ENCODE peak calls at places on chromosomes 13 and 19, in ten cellular contexts. One of them, this sample, is unnamed.

GRCh38 chr13:111165189-111165588 is 50.1 kb downstream of the ARHGEF7 start:
- DNase-seq in GF-D8: no peak
- DNase-seq in tibial nerve: no peak
- DNase-seq in stimulated activated naive CD4-positive, alpha-beta T cell treated with Interleukin-2 at 50 U/mL for 16 hours: no peak
- DNase-seq in NCI-H1694 treated with DMSO at 0.1 percent for 48 hours: no peak
- DNase-seq in activated B cell treated with CpG ODN at 0.5 μM for 24 hours: no peak
- DNase-seq in Kasumi-1: no peak
- DNase-seq in SW 1271: no peak
- DNase-seq in left kidney: no peak
- DNase-seq in stimulated activated CD4-positive, alpha-beta T cell treated with anti-CD3 and anti-CD28 coated beads, Interleukin-12 subunit alpha, Interleukin-12 subunit beta, amount 100 ng/mL, for 4 hours: no peak
- DNase-seq in this sample: no peak

GRCh38 chr19:33927789-33928457 is 131.3 kb downstream of the KCTD15 start:
- DNase-seq in GF-D8: no peak
- DNase-seq in tibial nerve: no peak
- DNase-seq in stimulated activated naive CD4-positive, alpha-beta T cell treated with Interleukin-2 at 50 U/mL for 16 hours: no peak
- DNase-seq in NCI-H1694 treated with DMSO at 0.1 percent for 48 hours: no peak
- DNase-seq in activated B cell treated with CpG ODN at 0.5 μM for 24 hours: no peak
- DNase-seq in Kasumi-1: no peak
- DNase-seq in SW 1271: no peak
- DNase-seq in left kidney: no peak
- DNase-seq in stimulated activated CD4-positive, alpha-beta T cell treated with anti-CD3 and anti-CD28 coated beads, Interleukin-12 subunit alpha, Interleukin-12 subunit beta, amount 100 ng/mL, for 4 hours: no peak
- DNase-seq in this sample: no peak

GRCh38 chr19:11887247-11887617 is 350 bp upstream of the ZNF69 start:
- DNase-seq in GF-D8: no peak
- DNase-seq in tibial nerve: no peak
- DNase-seq in stimulated activated naive CD4-positive, alpha-beta T cell treated with Interleukin-2 at 50 U/mL for 16 hours: no peak
- DNase-seq in NCI-H1694 treated with DMSO at 0.1 percent for 48 hours: no peak
- DNase-seq in activated B cell treated with CpG ODN at 0.5 μM for 24 hours: no peak
- DNase-seq in Kasumi-1: peak
- DNase-seq in SW 1271: no peak
- DNase-seq in left kidney: no peak
- DNase-seq in stimulated activated CD4-positive, alpha-beta T cell treated with anti-CD3 and anti-CD28 coated beads, Interleukin-12 subunit alpha, Interleukin-12 subunit beta, amount 100 ng/mL, for 4 hours: no peak
- DNase-seq in this sample: no peak

GRCh38 chr13:45108716-45109706 is 11.3 kb upstream of the GTF2F2 start:
- DNase-seq in GF-D8: no peak
- DNase-seq in tibial nerve: no peak
- DNase-seq in stimulated activated naive CD4-positive, alpha-beta T cell treated with Interleukin-2 at 50 U/mL for 16 hours: no peak
- DNase-seq in NCI-H1694 treated with DMSO at 0.1 percent for 48 hours: no peak
- DNase-seq in activated B cell treated with CpG ODN at 0.5 μM for 24 hours: no peak
- DNase-seq in Kasumi-1: no peak
- DNase-seq in SW 1271: no peak
- DNase-seq in left kidney: peak
- DNase-seq in stimulated activated CD4-positive, alpha-beta T cell treated with anti-CD3 and anti-CD28 coated beads, Interleukin-12 subunit alpha, Interleukin-12 subunit beta, amount 100 ng/mL, for 4 hours: no peak
- DNase-seq in this sample: no peak

GRCh38 chr19:7554990-7555864 is 19.7 kb downstream of the PNPLA6 start:
- DNase-seq in GF-D8: no peak
- DNase-seq in tibial nerve: no peak
- DNase-seq in stimulated activated naive CD4-positive, alpha-beta T cell treated with Interleukin-2 at 50 U/mL for 16 hours: no peak
- DNase-seq in NCI-H1694 treated with DMSO at 0.1 percent for 48 hours: no peak
- DNase-seq in activated B cell treated with CpG ODN at 0.5 μM for 24 hours: no peak
- DNase-seq in Kasumi-1: no peak
- DNase-seq in SW 1271: no peak
- DNase-seq in left kidney: peak
- DNase-seq in stimulated activated CD4-positive, alpha-beta T cell treated with anti-CD3 and anti-CD28 coated beads, Interleukin-12 subunit alpha, Interleukin-12 subunit beta, amount 100 ng/mL, for 4 hours: no peak
- DNase-seq in this sample: no peak

GRCh38 chr19:29812080-29812880 is 489 bp downstream of the CCNE1 start:
- DNase-seq in GF-D8: no peak
- DNase-seq in tibial nerve: no peak
- DNase-seq in stimulated activated naive CD4-positive, alpha-beta T cell treated with Interleukin-2 at 50 U/mL for 16 hours: no peak
- DNase-seq in NCI-H1694 treated with DMSO at 0.1 percent for 48 hours: no peak
- DNase-seq in activated B cell treated with CpG ODN at 0.5 μM for 24 hours: peak
- DNase-seq in Kasumi-1: no peak
- DNase-seq in SW 1271: no peak
- DNase-seq in left kidney: peak
- DNase-seq in stimulated activated CD4-positive, alpha-beta T cell treated with anti-CD3 and anti-CD28 coated beads, Interleukin-12 subunit alpha, Interleukin-12 subunit beta, amount 100 ng/mL, for 4 hours: no peak
- DNase-seq in this sample: no peak

GRCh38 chr19:2259331-2259730 is 3.1 kb upstream of the JSRP1 start:
- DNase-seq in GF-D8: no peak
- DNase-seq in tibial nerve: no peak
- DNase-seq in stimulated activated naive CD4-positive, alpha-beta T cell treated with Interleukin-2 at 50 U/mL for 16 hours: no peak
- DNase-seq in NCI-H1694 treated with DMSO at 0.1 percent for 48 hours: no peak
- DNase-seq in activated B cell treated with CpG ODN at 0.5 μM for 24 hours: no peak
- DNase-seq in Kasumi-1: no peak
- DNase-seq in SW 1271: no peak
- DNase-seq in left kidney: no peak
- DNase-seq in stimulated activated CD4-positive, alpha-beta T cell treated with anti-CD3 and anti-CD28 coated beads, Interleukin-12 subunit alpha, Interleukin-12 subunit beta, amount 100 ng/mL, for 4 hours: no peak
- DNase-seq in this sample: no peak

GRCh38 chr13:33153421-33154381 is 131.9 kb downstream of the STARD13 start:
- DNase-seq in GF-D8: no peak
- DNase-seq in tibial nerve: no peak
- DNase-seq in stimulated activated naive CD4-positive, alpha-beta T cell treated with Interleukin-2 at 50 U/mL for 16 hours: no peak
- DNase-seq in NCI-H1694 treated with DMSO at 0.1 percent for 48 hours: no peak
- DNase-seq in activated B cell treated with CpG ODN at 0.5 μM for 24 hours: no peak
- DNase-seq in Kasumi-1: no peak
- DNase-seq in SW 1271: no peak
- DNase-seq in left kidney: peak
- DNase-seq in stimulated activated CD4-positive, alpha-beta T cell treated with anti-CD3 and anti-CD28 coated beads, Interleukin-12 subunit alpha, Interleukin-12 subunit beta, amount 100 ng/mL, for 4 hours: no peak
- DNase-seq in this sample: no peak

GRCh38 chr13:33322474-33322827 is 36.9 kb upstream of the STARD13 start:
- DNase-seq in GF-D8: no peak
- DNase-seq in tibial nerve: no peak
- DNase-seq in stimulated activated naive CD4-positive, alpha-beta T cell treated with Interleukin-2 at 50 U/mL for 16 hours: no peak
- DNase-seq in NCI-H1694 treated with DMSO at 0.1 percent for 48 hours: no peak
- DNase-seq in activated B cell treated with CpG ODN at 0.5 μM for 24 hours: no peak
- DNase-seq in Kasumi-1: no peak
- DNase-seq in SW 1271: no peak
- DNase-seq in left kidney: no peak
- DNase-seq in stimulated activated CD4-positive, alpha-beta T cell treated with anti-CD3 and anti-CD28 coated beads, Interleukin-12 subunit alpha, Interleukin-12 subunit beta, amount 100 ng/mL, for 4 hours: no peak
- DNase-seq in this sample: no peak

GRCh38 chr19:52778811-52779210 is 7.8 kb downstream of the ZNF600 start:
- DNase-seq in GF-D8: no peak
- DNase-seq in tibial nerve: no peak
- DNase-seq in stimulated activated naive CD4-positive, alpha-beta T cell treated with Interleukin-2 at 50 U/mL for 16 hours: peak
- DNase-seq in NCI-H1694 treated with DMSO at 0.1 percent for 48 hours: no peak
- DNase-seq in activated B cell treated with CpG ODN at 0.5 μM for 24 hours: no peak
- DNase-seq in Kasumi-1: no peak
- DNase-seq in SW 1271: no peak
- DNase-seq in left kidney: no peak
- DNase-seq in stimulated activated CD4-positive, alpha-beta T cell treated with anti-CD3 and anti-CD28 coated beads, Interleukin-12 subunit alpha, Interleukin-12 subunit beta, amount 100 ng/mL, for 4 hours: peak
- DNase-seq in this sample: no peak

GRCh38 chr19:5152767-5153532 is 184.0 kb downstream of the KDM4B start:
- DNase-seq in GF-D8: no peak
- DNase-seq in tibial nerve: no peak
- DNase-seq in stimulated activated naive CD4-positive, alpha-beta T cell treated with Interleukin-2 at 50 U/mL for 16 hours: no peak
- DNase-seq in NCI-H1694 treated with DMSO at 0.1 percent for 48 hours: no peak
- DNase-seq in activated B cell treated with CpG ODN at 0.5 μM for 24 hours: no peak
- DNase-seq in Kasumi-1: no peak
- DNase-seq in SW 1271: no peak
- DNase-seq in left kidney: no peak
- DNase-seq in stimulated activated CD4-positive, alpha-beta T cell treated with anti-CD3 and anti-CD28 coated beads, Interleukin-12 subunit alpha, Interleukin-12 subunit beta, amount 100 ng/mL, for 4 hours: no peak
- DNase-seq in this sample: no peak

GRCh38 chr19:17289489-17289888 is 7.8 kb downstream of the ANKLE1 start:
- DNase-seq in GF-D8: no peak
- DNase-seq in tibial nerve: no peak
- DNase-seq in stimulated activated naive CD4-positive, alpha-beta T cell treated with Interleukin-2 at 50 U/mL for 16 hours: peak
- DNase-seq in NCI-H1694 treated with DMSO at 0.1 percent for 48 hours: no peak
- DNase-seq in activated B cell treated with CpG ODN at 0.5 μM for 24 hours: peak
- DNase-seq in Kasumi-1: no peak
- DNase-seq in SW 1271: peak
- DNase-seq in left kidney: peak
- DNase-seq in stimulated activated CD4-positive, alpha-beta T cell treated with anti-CD3 and anti-CD28 coated beads, Interleukin-12 subunit alpha, Interleukin-12 subunit beta, amount 100 ng/mL, for 4 hours: no peak
- DNase-seq in this sample: no peak

GRCh38 chr19:3673506-3674439 is 26.5 kb downstream of the PIP5K1C start:
- DNase-seq in GF-D8: no peak
- DNase-seq in tibial nerve: no peak
- DNase-seq in stimulated activated naive CD4-positive, alpha-beta T cell treated with Interleukin-2 at 50 U/mL for 16 hours: no peak
- DNase-seq in NCI-H1694 treated with DMSO at 0.1 percent for 48 hours: no peak
- DNase-seq in activated B cell treated with CpG ODN at 0.5 μM for 24 hours: no peak
- DNase-seq in Kasumi-1: no peak
- DNase-seq in SW 1271: no peak
- DNase-seq in left kidney: no peak
- DNase-seq in stimulated activated CD4-positive, alpha-beta T cell treated with anti-CD3 and anti-CD28 coated beads, Interleukin-12 subunit alpha, Interleukin-12 subunit beta, amount 100 ng/mL, for 4 hours: no peak
- DNase-seq in this sample: no peak

GRCh38 chr19:15902254-15902653 is 4.4 kb upstream of the CYP4F2 start:
- DNase-seq in GF-D8: no peak
- DNase-seq in tibial nerve: no peak
- DNase-seq in stimulated activated naive CD4-positive, alpha-beta T cell treated with Interleukin-2 at 50 U/mL for 16 hours: no peak
- DNase-seq in NCI-H1694 treated with DMSO at 0.1 percent for 48 hours: no peak
- DNase-seq in activated B cell treated with CpG ODN at 0.5 μM for 24 hours: no peak
- DNase-seq in Kasumi-1: no peak
- DNase-seq in SW 1271: no peak
- DNase-seq in left kidney: no peak
- DNase-seq in stimulated activated CD4-positive, alpha-beta T cell treated with anti-CD3 and anti-CD28 coated beads, Interleukin-12 subunit alpha, Interleukin-12 subunit beta, amount 100 ng/mL, for 4 hours: no peak
- DNase-seq in this sample: no peak

GRCh38 chr13:75771818-75772217 is 135.7 kb downstream of the LMO7 start:
- DNase-seq in GF-D8: no peak
- DNase-seq in tibial nerve: no peak
- DNase-seq in stimulated activated naive CD4-positive, alpha-beta T cell treated with Interleukin-2 at 50 U/mL for 16 hours: no peak
- DNase-seq in NCI-H1694 treated with DMSO at 0.1 percent for 48 hours: no peak
- DNase-seq in activated B cell treated with CpG ODN at 0.5 μM for 24 hours: no peak
- DNase-seq in Kasumi-1: no peak
- DNase-seq in SW 1271: peak
- DNase-seq in left kidney: no peak
- DNase-seq in stimulated activated CD4-positive, alpha-beta T cell treated with anti-CD3 and anti-CD28 coated beads, Interleukin-12 subunit alpha, Interleukin-12 subunit beta, amount 100 ng/mL, for 4 hours: no peak
- DNase-seq in this sample: no peak

GRCh38 chr13:71218960-71219359 is 648.0 kb downstream of the DACH1 start:
- DNase-seq in GF-D8: no peak
- DNase-seq in tibial nerve: no peak
- DNase-seq in stimulated activated naive CD4-positive, alpha-beta T cell treated with Interleukin-2 at 50 U/mL for 16 hours: no peak
- DNase-seq in NCI-H1694 treated with DMSO at 0.1 percent for 48 hours: no peak
- DNase-seq in activated B cell treated with CpG ODN at 0.5 μM for 24 hours: no peak
- DNase-seq in Kasumi-1: no peak
- DNase-seq in SW 1271: peak
- DNase-seq in left kidney: peak
- DNase-seq in stimulated activated CD4-positive, alpha-beta T cell treated with anti-CD3 and anti-CD28 coated beads, Interleukin-12 subunit alpha, Interleukin-12 subunit beta, amount 100 ng/mL, for 4 hours: no peak
- DNase-seq in this sample: no peak

GRCh38 chr13:101681834-101682233 is 229.4 kb downstream of the ITGBL1 start:
- DNase-seq in GF-D8: no peak
- DNase-seq in tibial nerve: no peak
- DNase-seq in stimulated activated naive CD4-positive, alpha-beta T cell treated with Interleukin-2 at 50 U/mL for 16 hours: no peak
- DNase-seq in NCI-H1694 treated with DMSO at 0.1 percent for 48 hours: no peak
- DNase-seq in activated B cell treated with CpG ODN at 0.5 μM for 24 hours: no peak
- DNase-seq in Kasumi-1: no peak
- DNase-seq in SW 1271: no peak
- DNase-seq in left kidney: no peak
- DNase-seq in stimulated activated CD4-positive, alpha-beta T cell treated with anti-CD3 and anti-CD28 coated beads, Interleukin-12 subunit alpha, Interleukin-12 subunit beta, amount 100 ng/mL, for 4 hours: no peak
- DNase-seq in this sample: no peak

GRCh38 chr13:77930430-77930829 is 11.8 kb upstream of the EDNRB start:
- DNase-seq in GF-D8: no peak
- DNase-seq in tibial nerve: no peak
- DNase-seq in stimulated activated naive CD4-positive, alpha-beta T cell treated with Interleukin-2 at 50 U/mL for 16 hours: no peak
- DNase-seq in NCI-H1694 treated with DMSO at 0.1 percent for 48 hours: no peak
- DNase-seq in activated B cell treated with CpG ODN at 0.5 μM for 24 hours: no peak
- DNase-seq in Kasumi-1: no peak
- DNase-seq in SW 1271: no peak
- DNase-seq in left kidney: no peak
- DNase-seq in stimulated activated CD4-positive, alpha-beta T cell treated with anti-CD3 and anti-CD28 coated beads, Interleukin-12 subunit alpha, Interleukin-12 subunit beta, amount 100 ng/mL, for 4 hours: no peak
- DNase-seq in this sample: no peak

GRCh38 chr13:26953273-26953672 is 192.7 kb upstream of the GPR12 start:
- DNase-seq in GF-D8: no peak
- DNase-seq in tibial nerve: no peak
- DNase-seq in stimulated activated naive CD4-positive, alpha-beta T cell treated with Interleukin-2 at 50 U/mL for 16 hours: no peak
- DNase-seq in NCI-H1694 treated with DMSO at 0.1 percent for 48 hours: no peak
- DNase-seq in activated B cell treated with CpG ODN at 0.5 μM for 24 hours: no peak
- DNase-seq in Kasumi-1: no peak
- DNase-seq in SW 1271: no peak
- DNase-seq in left kidney: peak
- DNase-seq in stimulated activated CD4-positive, alpha-beta T cell treated with anti-CD3 and anti-CD28 coated beads, Interleukin-12 subunit alpha, Interleukin-12 subunit beta, amount 100 ng/mL, for 4 hours: no peak
- DNase-seq in this sample: no peak

GRCh38 chr19:41076286-41076685 is 12.0 kb upstream of the CYP2A13 start:
- DNase-seq in GF-D8: no peak
- DNase-seq in tibial nerve: no peak
- DNase-seq in stimulated activated naive CD4-positive, alpha-beta T cell treated with Interleukin-2 at 50 U/mL for 16 hours: no peak
- DNase-seq in NCI-H1694 treated with DMSO at 0.1 percent for 48 hours: no peak
- DNase-seq in activated B cell treated with CpG ODN at 0.5 μM for 24 hours: no peak
- DNase-seq in Kasumi-1: peak
- DNase-seq in SW 1271: no peak
- DNase-seq in left kidney: no peak
- DNase-seq in stimulated activated CD4-positive, alpha-beta T cell treated with anti-CD3 and anti-CD28 coated beads, Interleukin-12 subunit alpha, Interleukin-12 subunit beta, amount 100 ng/mL, for 4 hours: no peak
- DNase-seq in this sample: no peak

GRCh38 chr13:113861433-113862030 is 2.3 kb downstream of the GAS6 start:
- DNase-seq in GF-D8: no peak
- DNase-seq in tibial nerve: no peak
- DNase-seq in stimulated activated naive CD4-positive, alpha-beta T cell treated with Interleukin-2 at 50 U/mL for 16 hours: no peak
- DNase-seq in NCI-H1694 treated with DMSO at 0.1 percent for 48 hours: no peak
- DNase-seq in activated B cell treated with CpG ODN at 0.5 μM for 24 hours: no peak
- DNase-seq in Kasumi-1: no peak
- DNase-seq in SW 1271: no peak
- DNase-seq in left kidney: no peak
- DNase-seq in stimulated activated CD4-positive, alpha-beta T cell treated with anti-CD3 and anti-CD28 coated beads, Interleukin-12 subunit alpha, Interleukin-12 subunit beta, amount 100 ng/mL, for 4 hours: no peak
- DNase-seq in this sample: no peak

GRCh38 chr19:35938282-35939224 is 2.4 kb downstream of the LRFN3 start:
- DNase-seq in GF-D8: no peak
- DNase-seq in tibial nerve: no peak
- DNase-seq in stimulated activated naive CD4-positive, alpha-beta T cell treated with Interleukin-2 at 50 U/mL for 16 hours: no peak
- DNase-seq in NCI-H1694 treated with DMSO at 0.1 percent for 48 hours: no peak
- DNase-seq in activated B cell treated with CpG ODN at 0.5 μM for 24 hours: no peak
- DNase-seq in Kasumi-1: no peak
- DNase-seq in SW 1271: no peak
- DNase-seq in left kidney: no peak
- DNase-seq in stimulated activated CD4-positive, alpha-beta T cell treated with anti-CD3 and anti-CD28 coated beads, Interleukin-12 subunit alpha, Interleukin-12 subunit beta, amount 100 ng/mL, for 4 hours: no peak
- DNase-seq in this sample: no peak

GRCh38 chr19:1214299-1214861 is 8.8 kb downstream of the STK11 start:
- DNase-seq in GF-D8: no peak
- DNase-seq in tibial nerve: no peak
- DNase-seq in stimulated activated naive CD4-positive, alpha-beta T cell treated with Interleukin-2 at 50 U/mL for 16 hours: no peak
- DNase-seq in NCI-H1694 treated with DMSO at 0.1 percent for 48 hours: no peak
- DNase-seq in activated B cell treated with CpG ODN at 0.5 μM for 24 hours: no peak
- DNase-seq in Kasumi-1: no peak
- DNase-seq in SW 1271: no peak
- DNase-seq in left kidney: no peak
- DNase-seq in stimulated activated CD4-positive, alpha-beta T cell treated with anti-CD3 and anti-CD28 coated beads, Interleukin-12 subunit alpha, Interleukin-12 subunit beta, amount 100 ng/mL, for 4 hours: no peak
- DNase-seq in this sample: no peak

GRCh38 chr13:30892966-30893365 is 13.1 kb upstream of the MEDAG start:
- DNase-seq in GF-D8: no peak
- DNase-seq in tibial nerve: no peak
- DNase-seq in stimulated activated naive CD4-positive, alpha-beta T cell treated with Interleukin-2 at 50 U/mL for 16 hours: no peak
- DNase-seq in NCI-H1694 treated with DMSO at 0.1 percent for 48 hours: no peak
- DNase-seq in activated B cell treated with CpG ODN at 0.5 μM for 24 hours: no peak
- DNase-seq in Kasumi-1: no peak
- DNase-seq in SW 1271: no peak
- DNase-seq in left kidney: peak
- DNase-seq in stimulated activated CD4-positive, alpha-beta T cell treated with anti-CD3 and anti-CD28 coated beads, Interleukin-12 subunit alpha, Interleukin-12 subunit beta, amount 100 ng/mL, for 4 hours: no peak
- DNase-seq in this sample: no peak

GRCh38 chr19:42468273-42468796 is 25.6 kb upstream of the CXCL17 start:
- DNase-seq in GF-D8: no peak
- DNase-seq in tibial nerve: no peak
- DNase-seq in stimulated activated naive CD4-positive, alpha-beta T cell treated with Interleukin-2 at 50 U/mL for 16 hours: no peak
- DNase-seq in NCI-H1694 treated with DMSO at 0.1 percent for 48 hours: no peak
- DNase-seq in activated B cell treated with CpG ODN at 0.5 μM for 24 hours: no peak
- DNase-seq in Kasumi-1: no peak
- DNase-seq in SW 1271: peak
- DNase-seq in left kidney: no peak
- DNase-seq in stimulated activated CD4-positive, alpha-beta T cell treated with anti-CD3 and anti-CD28 coated beads, Interleukin-12 subunit alpha, Interleukin-12 subunit beta, amount 100 ng/mL, for 4 hours: no peak
- DNase-seq in this sample: peak

GRCh38 chr19:35404879-35405622 is 34.2 kb downstream of the GPR42 start:
- DNase-seq in GF-D8: no peak
- DNase-seq in tibial nerve: no peak
- DNase-seq in stimulated activated naive CD4-positive, alpha-beta T cell treated with Interleukin-2 at 50 U/mL for 16 hours: peak
- DNase-seq in NCI-H1694 treated with DMSO at 0.1 percent for 48 hours: no peak
- DNase-seq in activated B cell treated with CpG ODN at 0.5 μM for 24 hours: no peak
- DNase-seq in Kasumi-1: no peak
- DNase-seq in SW 1271: peak
- DNase-seq in left kidney: no peak
- DNase-seq in stimulated activated CD4-positive, alpha-beta T cell treated with anti-CD3 and anti-CD28 coated beads, Interleukin-12 subunit alpha, Interleukin-12 subunit beta, amount 100 ng/mL, for 4 hours: no peak
- DNase-seq in this sample: peak

GRCh38 chr13:113981611-113982295 is 7.9 kb upstream of the C13orf46 start:
- DNase-seq in GF-D8: no peak
- DNase-seq in tibial nerve: no peak
- DNase-seq in stimulated activated naive CD4-positive, alpha-beta T cell treated with Interleukin-2 at 50 U/mL for 16 hours: no peak
- DNase-seq in NCI-H1694 treated with DMSO at 0.1 percent for 48 hours: no peak
- DNase-seq in activated B cell treated with CpG ODN at 0.5 μM for 24 hours: peak
- DNase-seq in Kasumi-1: no peak
- DNase-seq in SW 1271: no peak
- DNase-seq in left kidney: no peak
- DNase-seq in stimulated activated CD4-positive, alpha-beta T cell treated with anti-CD3 and anti-CD28 coated beads, Interleukin-12 subunit alpha, Interleukin-12 subunit beta, amount 100 ng/mL, for 4 hours: no peak
- DNase-seq in this sample: no peak

GRCh38 chr19:18294467-18294864 is 13.0 kb upstream of the JUND start:
- DNase-seq in GF-D8: no peak
- DNase-seq in tibial nerve: no peak
- DNase-seq in stimulated activated naive CD4-positive, alpha-beta T cell treated with Interleukin-2 at 50 U/mL for 16 hours: peak
- DNase-seq in NCI-H1694 treated with DMSO at 0.1 percent for 48 hours: no peak
- DNase-seq in activated B cell treated with CpG ODN at 0.5 μM for 24 hours: peak
- DNase-seq in Kasumi-1: no peak
- DNase-seq in SW 1271: no peak
- DNase-seq in left kidney: peak
- DNase-seq in stimulated activated CD4-positive, alpha-beta T cell treated with anti-CD3 and anti-CD28 coated beads, Interleukin-12 subunit alpha, Interleukin-12 subunit beta, amount 100 ng/mL, for 4 hours: peak
- DNase-seq in this sample: no peak

This sample was measured in AG04449.